ENCODE peak calls at places on chromosomes 6 and 20, in eight cellular contexts. G is brain microvascular endothelial cell, M is tibial nerve, R is AG10803, J is neural progenitor cell, A is progenitor cell of endocrine pancreas, Z is nephron progenitor cell, U is IMR-90. X is an unnamed sample.

GRCh38 chr6:3899970-3900439 is 50.8 kb downstream of the FAM50B start:
- DNase-seq in G (no peak), M (no peak), R (no peak), J (no peak), A (no peak), Z (no peak), U (no peak), X (no peak)

GRCh38 chr6:31737315-31738047 is 1.2 kb upstream of the CLIC1 start:
- DNase-seq in G (no peak), M (no peak), R (no peak), J (peak), A (no peak), Z (peak), U (no peak), X (no peak)

GRCh38 chr20:57672164-57672563 is 37.7 kb downstream of the PMEPA1 start:
- DNase-seq in G (no peak), M (no peak), R (peak), J (peak), A (no peak), Z (no peak), U (peak), X (peak)

GRCh38 chr6:156826290-156826955 is 49.2 kb downstream of the ARID1B start:
- DNase-seq in G (no peak), M (no peak), R (no peak), J (no peak), A (no peak), Z (no peak), U (no peak), X (no peak)

GRCh38 chr6:93992976-93993375 is 573.6 kb upstream of the EPHA7 start:
- DNase-seq in G (peak), M (no peak), R (no peak), J (no peak), A (no peak), Z (no peak), U (no peak), X (no peak)

GRCh38 chr6:111185954-111186353 is 98.7 kb downstream of the SLC16A10 start:
- DNase-seq in G (no peak), M (no peak), R (no peak), J (no peak), A (no peak), Z (no peak), U (no peak), X (no peak)

GRCh38 chr20:57395111-57395959 is 4.1 kb downstream of the RBM38 start:
- DNase-seq in G (no peak), M (no peak), R (peak), J (peak), A (no peak), Z (no peak), U (peak), X (peak)

GRCh38 chr20:14741616-14742015 is 404.2 kb upstream of the FLRT3 start:
- DNase-seq in G (no peak), M (no peak), R (no peak), J (no peak), A (no peak), Z (no peak), U (no peak), X (no peak)

GRCh38 chr20:47136782-47137181 is 219.7 kb downstream of the ZMYND8 start:
- DNase-seq in G (no peak), M (no peak), R (no peak), J (no peak), A (no peak), Z (no peak), U (no peak), X (no peak)

GRCh38 chr20:22418738-22419137 is 165.6 kb downstream of the FOXA2 start:
- DNase-seq in G (no peak), M (no peak), R (no peak), J (no peak), A (no peak), Z (no peak), U (no peak), X (no peak)

GRCh38 chr6:106173480-106173879 is 87.3 kb downstream of the PRDM1 start:
- DNase-seq in G (no peak), M (no peak), R (no peak), J (no peak), A (no peak), Z (no peak), U (no peak), X (no peak)

GRCh38 chr6:56837322-56837894 is 117.5 kb upstream of the BEND6 start:
- DNase-seq in G (no peak), M (no peak), R (no peak), J (no peak), A (no peak), Z (no peak), U (no peak), X (no peak)

GRCh38 chr6:15325540-15325955 is 79.7 kb downstream of the JARID2 start:
- DNase-seq in G (no peak), M (no peak), R (no peak), J (no peak), A (no peak), Z (no peak), U (no peak), X (no peak)

GRCh38 chr6:110881929-110882629 is 7.5 kb downstream of the AMD1 start:
- DNase-seq in G (no peak), M (no peak), R (peak), J (no peak), A (no peak), Z (no peak), U (peak), X (peak)

GRCh38 chr6:144379356-144379755 is 94.2 kb downstream of the UTRN start:
- DNase-seq in G (peak), M (no peak), R (peak), J (no peak), A (no peak), Z (no peak), U (peak), X (peak)

GRCh38 chr6:28693751-28694443 is 168.2 kb downstream of the GPX5 start:
- DNase-seq in G (no peak), M (no peak), R (no peak), J (peak), A (no peak), Z (peak), U (no peak), X (no peak)

GRCh38 chr6:140956567-140957306 is 1176.0 kb upstream of the GJE1 start:
- DNase-seq in G (no peak), M (no peak), R (peak), J (peak), A (no peak), Z (no peak), U (peak), X (peak)

GRCh38 chr20:48845721-48846306 is 18.0 kb upstream of the PREX1 start:
- DNase-seq in G (no peak), M (no peak), R (no peak), J (no peak), A (no peak), Z (no peak), U (peak), X (peak)

GRCh38 chr6:108132863-108133262 is 33.0 kb upstream of the NR2E1 start:
- DNase-seq in G (no peak), M (no peak), R (no peak), J (no peak), A (no peak), Z (no peak), U (no peak), X (no peak)

GRCh38 chr6:140960566-140960965 is 1172.2 kb upstream of the GJE1 start:
- DNase-seq in G (peak), M (no peak), R (no peak), J (no peak), A (no peak), Z (no peak), U (peak), X (peak)

GRCh38 chr6:144094731-144095133 is 641 bp downstream of the SF3B5 start:
- DNase-seq in G (peak), M (no peak), R (no peak), J (no peak), A (no peak), Z (no peak), U (no peak), X (no peak)

GRCh38 chr6:95325858-95326257 is 251.5 kb upstream of the MANEA start:
- DNase-seq in G (no peak), M (no peak), R (no peak), J (no peak), A (no peak), Z (no peak), U (peak), X (no peak)

GRCh38 chr6:159499034-159499433 is 194.0 kb downstream of the SOD2 start:
- DNase-seq in G (no peak), M (no peak), R (no peak), J (no peak), A (no peak), Z (no peak), U (no peak), X (no peak)

GRCh38 chr6:90611543-90611864 is 24.6 kb upstream of the MAP3K7 start:
- DNase-seq in G (peak), M (no peak), R (no peak), J (no peak), A (no peak), Z (no peak), U (no peak), X (no peak)
- TF ChIP-seq CTCF in G (no peak), M (no peak), R (no peak), J (peak), A (no peak), Z (peak), U (no peak), X (no peak)

DNA sequence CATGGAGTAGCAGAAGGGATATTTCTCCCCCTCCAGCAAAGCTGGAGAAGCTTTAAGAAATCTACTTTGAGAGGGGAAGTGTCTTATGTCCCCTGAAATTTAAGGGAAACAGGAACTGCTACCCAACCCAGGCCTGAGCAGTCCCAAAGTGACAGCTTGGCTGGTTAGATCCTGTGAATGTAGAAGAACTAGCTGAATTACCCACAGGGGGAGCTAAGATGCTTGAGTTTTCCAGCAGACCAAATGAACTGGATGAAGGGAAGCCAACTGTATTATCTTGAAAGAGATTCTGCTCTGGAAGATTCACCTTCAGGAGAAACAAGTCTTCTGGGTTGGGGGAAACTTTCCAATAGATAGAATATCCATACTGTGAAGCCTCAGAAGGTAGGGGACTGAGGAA is 303.3 kb upstream of the MMS22L start:
- DNase-seq in G (peak), M (no peak), R (peak), J (peak), A (no peak), Z (no peak), U (peak), X (peak)
- TF ChIP-seq CTCF in G (peak), M (no peak), R (peak), J (peak), A (peak), Z (peak), U (peak), X (no peak)

GRCh38 chr6:165962361-165962760 is 205.3 kb downstream of the TBXT start:
- DNase-seq in G (no peak), M (no peak), R (peak), J (no peak), A (no peak), Z (no peak), U (peak), X (no peak)

GRCh38 chr6:165959627-165960026 is 208.0 kb downstream of the TBXT start:
- DNase-seq in G (no peak), M (no peak), R (no peak), J (no peak), A (no peak), Z (no peak), U (no peak), X (no peak)

GRCh38 chr6:165960692-165961091 is 207.0 kb downstream of the TBXT start:
- DNase-seq in G (no peak), M (no peak), R (no peak), J (no peak), A (no peak), Z (no peak), U (no peak), X (no peak)

GRCh38 chr6:165961236-165961751 is 206.4 kb downstream of the TBXT start:
- DNase-seq in G (no peak), M (no peak), R (no peak), J (peak), A (no peak), Z (no peak), U (no peak), X (no peak)

DNA sequence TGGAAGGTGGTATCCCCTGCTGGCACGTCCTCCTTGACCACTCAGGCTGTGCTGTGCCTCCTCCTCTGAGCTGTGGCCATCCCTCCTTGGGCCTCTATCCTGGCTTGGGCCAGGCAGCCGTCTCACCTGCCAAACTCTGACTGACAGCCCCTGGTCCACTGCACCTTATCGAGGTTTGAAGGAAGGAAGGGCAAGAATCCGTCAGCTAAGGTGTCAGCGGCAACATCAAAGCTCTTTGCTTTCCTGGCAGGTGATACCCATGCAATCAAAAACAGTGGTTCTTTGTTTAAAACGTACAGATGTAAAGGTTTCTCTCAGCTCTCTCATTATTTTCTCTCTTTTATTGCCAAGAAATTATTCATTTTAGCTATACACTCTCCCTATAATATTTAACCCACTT is 203.9 kb downstream of the TBXT start:
- DNase-seq in G (no peak), M (no peak), R (no peak), J (no peak), A (no peak), Z (no peak), U (no peak), X (no peak)
- TF ChIP-seq CTCF in G (no peak), M (no peak), R (no peak), J (no peak), A (no peak), Z (no peak), U (no peak), X (no peak)

GRCh38 chr6:120320481-120321162 is 971.1 kb upstream of the MAN1A1 start:
- DNase-seq in G (no peak), M (no peak), R (no peak), J (no peak), A (no peak), Z (no peak), U (no peak), X (no peak)
- TF ChIP-seq CTCF in G (no peak), M (no peak), R (no peak), J (no peak), A (no peak), Z (no peak), U (no peak), X (no peak)

X was measured in fibroblast of the aortic adventitia.